ENCODE peak calls at places on chromosomes 3 and 15, in five cellular contexts. U, I, Q, P and N are unnamed samples.

GRCh38 chr3:155646554-155647189 is 98.2 kb downstream of the PLCH1 start:
- DNase-seq in U (no peak), I (no peak), Q (no peak), P (no peak), N (no peak)

GRCh38 chr3:97579365-97579764 is 185.2 kb upstream of the ARL6 start:
- DNase-seq in U (no peak), I (no peak), Q (no peak), P (no peak), N (no peak)

GRCh38 chr3:79081285-79081684 is 686.5 kb downstream of the ROBO1 start:
- DNase-seq in U (no peak), I (no peak), Q (no peak), P (no peak), N (no peak)

GRCh38 chr3:132256984-132257383 is 60.2 kb upstream of the ACP3 start:
- DNase-seq in U (no peak), I (no peak), Q (peak), P (no peak), N (no peak)

GRCh38 chr15:63677778-63678177 is 80.6 kb downstream of the FBXL22 start:
- DNase-seq in U (no peak), I (peak), Q (no peak), P (no peak), N (no peak)

GRCh38 chr3:187264946-187265345 is 26.6 kb downstream of the MASP1 start:
- DNase-seq in U (no peak), I (no peak), Q (no peak), P (no peak), N (no peak)

GRCh38 chr3:114879059-114880031 is 267.7 kb downstream of the ZBTB20 start:
- DNase-seq in U (no peak), I (no peak), Q (peak), P (no peak), N (no peak)

GRCh38 chr3:108103971-108104797 is 13.4 kb upstream of the CD47 start:
- DNase-seq in U (no peak), I (peak), Q (peak), P (no peak), N (no peak)

GRCh38 chr15:51132384-51133139 is 37.9 kb upstream of the TNFAIP8L3 start:
- DNase-seq in U (no peak), I (no peak), Q (peak), P (no peak), N (no peak)

GRCh38 chr15:75720787-75721461 is 8.3 kb upstream of the CSPG4 start:
- DNase-seq in U (peak), I (no peak), Q (peak), P (no peak), N (no peak)

GRCh38 chr3:4416961-4417360 is 50.1 kb downstream of the SUMF1 start:
- DNase-seq in U (no peak), I (no peak), Q (peak), P (no peak), N (no peak)

GRCh38 chr15:97072560-97072959 is 742.1 kb downstream of the NR2F2 start:
- DNase-seq in U (no peak), I (no peak), Q (no peak), P (no peak), N (no peak)

GRCh38 chr15:25469377-25469776 is 30.6 kb upstream of the UBE3A start:
- DNase-seq in U (no peak), I (no peak), Q (no peak), P (no peak), N (no peak)

GRCh38 chr3:6560259-6560658 is 300.7 kb upstream of the GRM7 start:
- DNase-seq in U (no peak), I (no peak), Q (no peak), P (no peak), N (no peak)

GRCh38 chr3:183193762-183194701 is 31.5 kb upstream of the LAMP3 start:
- DNase-seq in U (no peak), I (no peak), Q (no peak), P (no peak), N (no peak)

GRCh38 chr3:4674216-4674615 is 181.1 kb downstream of the ITPR1 start:
- DNase-seq in U (no peak), I (no peak), Q (no peak), P (no peak), N (no peak)

GRCh38 chr3:50194128-50194902 is 2.9 kb downstream of the GNAT1 start:
- DNase-seq in U (peak), I (peak), Q (peak), P (peak), N (peak)

GRCh38 chr3:31105011-31105410 is 210.6 kb upstream of the GADL1 start:
- DNase-seq in U (no peak), I (no peak), Q (no peak), P (no peak), N (no peak)

GRCh38 chr15:88652456-88653199 is 13.8 kb downstream of the ISG20 start:
- DNase-seq in U (no peak), I (no peak), Q (peak), P (no peak), N (no peak)

GRCh38 chr3:96803860-96804259 is 10.5 kb upstream of the EPHA6 start:
- DNase-seq in U (no peak), I (no peak), Q (no peak), P (no peak), N (no peak)

GRCh38 chr3:126398423-126399347 is 4.0 kb downstream of the CFAP100 start:
- DNase-seq in U (no peak), I (no peak), Q (no peak), P (peak), N (no peak)

GRCh38 chr3:155805204-155805801 is 775 bp downstream of the C3orf33 start:
- DNase-seq in U (no peak), I (no peak), Q (no peak), P (peak), N (no peak)

GRCh38 chr3:47365213-47366153 is 15.3 kb upstream of the PTPN23 start:
- DNase-seq in U (no peak), I (no peak), Q (peak), P (no peak), N (no peak)

GRCh38 chr15:28252831-28253230 is 69.1 kb downstream of the HERC2 start:
- DNase-seq in U (no peak), I (no peak), Q (no peak), P (peak), N (no peak)

GRCh38 chr3:196179380-196180308 is 31.6 kb downstream of the ZDHHC19 start:
- DNase-seq in U (peak), I (no peak), Q (peak), P (no peak), N (peak)

GRCh38 chr3:52317601-52318000 is 1.5 kb downstream of the DNAH1 start:
- DNase-seq in U (peak), I (peak), Q (peak), P (peak), N (no peak)

GRCh38 chr3:66756468-66757036 is 241.6 kb upstream of the KBTBD8 start:
- DNase-seq in U (no peak), I (no peak), Q (no peak), P (no peak), N (no peak)

GRCh38 chr15:31398677-31399260 is 72.1 kb downstream of the KLF13 start:
- DNase-seq in U (no peak), I (peak), Q (no peak), P (no peak), N (no peak)

GRCh38 chr15:86855307-86855706 is 775.6 kb downstream of the AGBL1 start:
- DNase-seq in U (no peak), I (no peak), Q (no peak), P (no peak), N (no peak)

GRCh38 chr3:138132239-138132638 is at the start of gene A4GNT:
- DNase-seq in U (no peak), I (no peak), Q (no peak), P (no peak), N (no peak)

GRCh38 chr3:134369861-134370596 is 4.2 kb downstream of the AMOTL2 start:
- DNase-seq in U (no peak), I (no peak), Q (peak), P (no peak), N (no peak)

GRCh38 chr15:59594493-59594942 is 17.1 kb upstream of the GCNT3 start:
- DNase-seq in U (no peak), I (no peak), Q (peak), P (no peak), N (no peak)

GRCh38 chr3:178302966-178303930 is 233.0 kb upstream of the KCNMB2 start:
- DNase-seq in U (no peak), I (no peak), Q (peak), P (no peak), N (no peak)

GRCh38 chr3:48696156-48696555 is 10.4 kb upstream of the NCKIPSD start:
- DNase-seq in U (no peak), I (no peak), Q (no peak), P (no peak), N (no peak)

GRCh38 chr3:89889386-89889785 is 782.0 kb downstream of the EPHA3 start:
- DNase-seq in U (no peak), I (no peak), Q (no peak), P (no peak), N (no peak)

GRCh38 chr3:33855884-33856546 is 57.6 kb downstream of the PDCD6IP start:
- DNase-seq in U (no peak), I (no peak), Q (peak), P (no peak), N (no peak)

GRCh38 chr15:74193305-74193718 is 9.3 kb downstream of the STRA6 start:
- DNase-seq in U (no peak), I (no peak), Q (no peak), P (no peak), N (no peak)

GRCh38 chr15:93035953-93036810 is 52.8 kb downstream of the RGMA start:
- DNase-seq in U (no peak), I (no peak), Q (peak), P (peak), N (no peak)

DNA sequence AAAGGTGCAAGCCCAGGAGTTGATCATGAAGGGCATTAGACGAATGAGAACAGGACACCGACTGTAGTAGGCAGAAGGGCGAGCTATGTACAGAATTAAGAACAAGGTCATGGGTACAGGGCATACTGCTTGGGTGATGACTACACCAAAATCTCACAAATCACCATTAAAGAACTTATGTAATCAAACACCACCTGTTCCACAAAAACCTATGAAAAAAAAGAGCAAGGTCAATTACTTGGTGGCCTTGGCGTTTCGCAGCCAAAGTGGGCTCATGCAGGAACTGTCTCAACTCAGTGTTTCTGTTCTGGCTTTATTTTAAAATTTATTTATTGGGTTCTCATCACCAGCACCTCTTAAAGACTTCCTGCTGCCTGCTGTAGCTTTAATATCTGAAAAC is 2.1 kb downstream of the KAT2B start:
- DNase-seq in U (no peak), I (no peak), Q (no peak), P (no peak), N (no peak)
- H3K27ac ChIP-seq in U (peak), I (peak), Q (no peak), P (peak), N (peak)

GRCh38 chr3:123327480-123327879 is 121.4 kb downstream of the ADCY5 start:
- DNase-seq in U (no peak), I (peak), Q (no peak), P (no peak), N (no peak)

GRCh38 chr3:123330441-123330991 is 118.4 kb downstream of the ADCY5 start:
- DNase-seq in U (no peak), I (peak), Q (no peak), P (no peak), N (no peak)

GRCh38 chr3:123329636-123330340 is 119.1 kb downstream of the ADCY5 start:
- DNase-seq in U (no peak), I (peak), Q (no peak), P (no peak), N (no peak)

GRCh38 chr3:123327956-123328850 is 120.7 kb downstream of the ADCY5 start:
- DNase-seq in U (no peak), I (peak), Q (no peak), P (no peak), N (no peak)

DNA sequence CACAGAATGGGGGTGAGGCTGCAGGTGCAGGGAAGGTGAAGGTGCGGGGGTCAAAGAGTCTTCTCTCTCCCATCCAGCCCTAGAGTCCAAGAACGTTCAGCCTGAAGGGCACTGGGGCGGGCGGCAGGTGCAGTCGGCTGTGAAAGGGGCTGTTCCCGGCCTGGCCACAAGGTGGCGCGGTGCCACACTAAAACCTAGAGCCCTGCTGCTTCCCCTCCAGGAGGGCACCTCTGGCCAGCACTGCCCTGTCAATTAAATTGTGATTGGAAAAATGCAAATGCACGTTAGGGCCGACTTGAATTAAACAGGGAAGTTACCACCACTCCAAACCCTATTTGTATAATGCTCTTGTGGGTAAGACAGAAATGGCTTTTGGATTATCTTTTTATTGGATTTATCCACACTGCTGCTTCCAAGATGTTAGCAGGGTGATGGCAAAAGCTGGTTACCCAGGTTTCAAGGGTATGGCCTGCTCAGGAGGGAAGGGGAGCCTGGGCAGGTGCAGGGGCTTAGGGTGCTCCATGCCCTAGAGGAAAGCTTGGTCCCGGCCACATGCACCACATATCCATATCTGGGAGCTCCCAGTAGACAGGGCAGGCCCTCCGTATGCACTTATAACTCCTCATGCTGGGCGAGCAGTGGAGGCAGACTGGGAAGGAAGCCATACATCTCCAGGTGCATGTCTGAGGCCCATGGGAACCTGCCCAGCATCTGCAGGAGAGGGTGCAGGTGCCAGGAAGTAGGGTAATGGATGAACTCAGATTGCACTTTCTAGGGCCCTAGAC is 119.8 kb downstream of the ADCY5 start:
- DNase-seq in U (peak), I (peak), Q (peak), P (peak), N (no peak)
- H3K27ac ChIP-seq in U (no peak), I (peak), Q (no peak), P (no peak), N (peak)

GRCh38 chr15:62112051-62112450 is 45.3 kb downstream of the C2CD4A start:
- DNase-seq in U (no peak), I (no peak), Q (no peak), P (no peak), N (no peak)
- H3K27ac ChIP-seq in U (no peak), I (no peak), Q (no peak), P (no peak), N (no peak)

DNA sequence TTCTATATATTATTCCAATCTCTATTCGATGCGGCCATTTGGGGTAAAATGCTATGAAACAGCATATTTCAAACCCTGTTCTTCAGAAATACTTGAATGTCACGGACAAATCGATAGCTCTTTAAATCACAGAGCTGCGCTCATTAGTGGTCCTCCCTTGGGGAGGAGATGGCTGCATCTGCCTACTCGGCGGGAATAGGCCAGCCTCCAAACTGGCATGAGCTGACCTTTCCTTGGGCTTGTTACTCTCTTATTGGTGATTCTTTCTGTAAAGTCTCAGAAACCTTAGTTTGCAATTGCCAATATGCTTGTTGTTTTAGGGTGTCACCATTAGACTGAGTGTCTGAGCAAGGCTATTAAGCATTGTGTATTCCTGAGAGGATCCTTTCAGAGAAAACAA is 120.9 kb downstream of the BDH1 start:
- DNase-seq in U (no peak), I (no peak), Q (no peak), P (no peak), N (no peak)
- H3K27ac ChIP-seq in U (no peak), I (no peak), Q (no peak), P (no peak), N (no peak)

GRCh38 chr3:21672303-21672702 is 78.7 kb downstream of the ZNF385D start:
- DNase-seq in U (no peak), I (no peak), Q (peak), P (no peak), N (no peak)
- H3K27ac ChIP-seq in U (no peak), I (no peak), Q (peak), P (no peak), N (no peak)

GRCh38 chr15:65521355-65521754 is 3.9 kb upstream of the DPP8 start:
- DNase-seq in U (no peak), I (no peak), Q (no peak), P (no peak), N (no peak)

GRCh38 chr15:65517866-65518207 is 348 bp upstream of the DPP8 start:
- DNase-seq in U (no peak), I (no peak), Q (no peak), P (no peak), N (no peak)

GRCh38 chr15:65518633-65519285 is 1.3 kb upstream of the DPP8 start:
- DNase-seq in U (no peak), I (no peak), Q (no peak), P (no peak), N (no peak)

GRCh38 chr15:65519781-65520299 is 2.4 kb upstream of the DPP8 start:
- DNase-seq in U (no peak), I (no peak), Q (no peak), P (no peak), N (no peak)

DNA sequence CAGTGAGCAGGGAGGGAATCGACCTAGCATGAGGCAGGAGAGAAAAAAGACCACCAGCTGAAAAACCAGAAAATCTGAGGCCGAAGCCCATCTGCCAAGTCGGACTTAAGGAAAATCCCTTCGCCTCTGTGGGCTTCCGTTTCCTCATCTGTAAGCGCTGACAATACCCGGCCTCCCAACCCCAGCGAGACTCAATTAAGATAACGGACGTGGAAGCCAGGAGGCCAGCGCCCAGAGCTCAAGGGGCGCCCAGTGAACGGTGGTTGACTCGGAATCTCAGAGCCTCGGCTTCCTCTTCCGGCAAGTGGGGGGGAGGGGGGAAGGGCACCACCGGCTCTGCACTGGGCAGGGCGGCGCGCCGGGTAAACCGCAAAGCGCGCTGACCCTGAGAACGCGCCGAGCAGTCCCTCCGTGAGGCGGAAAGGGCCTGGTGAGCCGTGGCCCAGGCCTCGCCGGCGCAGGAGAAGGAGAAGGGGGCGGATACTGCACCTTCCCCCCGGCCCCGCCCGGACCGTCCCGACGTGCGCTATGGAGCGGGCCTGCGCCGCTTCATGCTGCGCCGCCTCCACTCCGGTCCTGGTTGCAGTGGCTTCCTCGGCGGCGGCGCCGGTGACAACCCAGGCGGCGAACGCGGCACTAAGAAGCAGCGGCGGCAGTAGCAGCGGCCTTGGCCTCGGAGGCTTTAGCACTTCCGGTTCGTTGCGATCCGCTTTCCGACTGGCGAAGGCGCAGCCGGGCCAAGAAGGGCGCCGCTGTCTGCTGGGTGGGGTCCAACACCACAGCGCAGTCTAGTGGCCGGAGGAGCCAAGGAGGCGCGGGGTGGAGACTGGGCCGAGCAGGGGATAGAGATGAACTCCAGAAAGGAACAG is at the start of gene DPP8:
- DNase-seq in U (peak), I (peak), Q (peak), P (peak), N (peak)
- H3K27ac ChIP-seq in U (peak), I (peak), Q (peak), P (peak), N (peak)

GRCh38 chr3:57252404-57252803 is 24.9 kb downstream of the APPL1 start:
- DNase-seq in U (no peak), I (no peak), Q (no peak), P (no peak), N (no peak)
- H3K27ac ChIP-seq in U (no peak), I (peak), Q (no peak), P (no peak), N (no peak)

DNA sequence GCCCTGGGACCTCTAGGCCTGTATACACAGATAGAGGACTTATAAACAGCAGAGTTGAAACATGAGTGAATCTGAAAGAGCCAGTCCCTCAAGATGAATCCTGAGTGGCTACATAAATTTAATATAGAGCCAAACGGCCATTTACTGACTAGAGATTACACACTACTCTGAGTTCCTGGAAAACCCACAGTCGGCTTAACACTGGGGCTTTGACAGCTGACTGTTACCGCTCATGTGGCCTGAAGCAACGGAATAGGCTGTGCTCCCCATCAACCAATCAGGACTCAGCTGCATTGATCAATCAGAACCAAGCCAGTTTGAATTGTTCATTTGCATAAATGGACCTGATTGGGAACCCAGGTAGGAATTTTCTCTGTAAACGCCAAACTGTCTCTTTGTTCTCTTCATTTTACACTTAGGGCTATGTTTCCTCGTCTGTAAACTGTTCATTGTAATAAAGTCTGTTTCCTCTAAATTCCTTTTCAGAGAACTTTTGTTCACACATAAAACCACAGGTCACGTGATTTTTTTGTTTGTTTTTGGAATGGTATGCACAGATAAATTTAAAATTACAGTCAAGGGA is 40.5 kb downstream of the CCNL1 start:
- DNase-seq in U (no peak), I (no peak), Q (no peak), P (no peak), N (no peak)
- H3K27ac ChIP-seq in U (no peak), I (no peak), Q (no peak), P (no peak), N (no peak)